ENCODE peak calls at places on chromosome 2, in eight cellular contexts. One of them, this sample, is unnamed.

GRCh38 chr2:96800762-96801463 is 15.2 kb upstream of the CNNM3 start:
- DNase-seq in CD8-positive, alpha-beta T cell: peak
- DNase-seq in neural crest cell: peak
- DNase-seq in heart left ventricle: peak
- DNase-seq in A549: peak
- DNase-seq in AG04450: no peak
- DNase-seq in nephron progenitor cell: peak
- DNase-seq in tibial artery: peak
- DNase-seq in this sample: peak

GRCh38 chr2:98346259-98347236 is at the start of gene CNGA3:
- DNase-seq in CD8-positive, alpha-beta T cell: no peak
- DNase-seq in neural crest cell: peak
- DNase-seq in heart left ventricle: no peak
- DNase-seq in A549: no peak
- DNase-seq in AG04450: no peak
- DNase-seq in nephron progenitor cell: peak
- DNase-seq in tibial artery: no peak
- DNase-seq in this sample: no peak

GRCh38 chr2:233469261-233470006 is 97.1 kb downstream of the USP40 start:
- DNase-seq in CD8-positive, alpha-beta T cell: no peak
- DNase-seq in neural crest cell: no peak
- DNase-seq in heart left ventricle: peak
- DNase-seq in A549: no peak
- DNase-seq in AG04450: no peak
- DNase-seq in nephron progenitor cell: no peak
- DNase-seq in tibial artery: peak
- DNase-seq in this sample: peak

GRCh38 chr2:225895126-225895525 is 495.6 kb downstream of the NYAP2 start:
- DNase-seq in CD8-positive, alpha-beta T cell: no peak
- DNase-seq in neural crest cell: no peak
- DNase-seq in heart left ventricle: no peak
- DNase-seq in A549: no peak
- DNase-seq in AG04450: no peak
- DNase-seq in nephron progenitor cell: no peak
- DNase-seq in tibial artery: no peak
- DNase-seq in this sample: no peak

GRCh38 chr2:70942900-70943871 is 7.5 kb downstream of the ATP6V1B1 start:
- DNase-seq in CD8-positive, alpha-beta T cell: no peak
- DNase-seq in neural crest cell: peak
- DNase-seq in heart left ventricle: no peak
- DNase-seq in A549: no peak
- DNase-seq in AG04450: peak
- DNase-seq in nephron progenitor cell: peak
- DNase-seq in tibial artery: no peak
- DNase-seq in this sample: peak

GRCh38 chr2:41922177-41922576 is 125.6 kb upstream of the PKDCC start:
- DNase-seq in CD8-positive, alpha-beta T cell: no peak
- DNase-seq in neural crest cell: no peak
- DNase-seq in heart left ventricle: no peak
- DNase-seq in A549: peak
- DNase-seq in AG04450: no peak
- DNase-seq in nephron progenitor cell: no peak
- DNase-seq in tibial artery: no peak
- DNase-seq in this sample: no peak

GRCh38 chr2:138066139-138066806 is 102.0 kb downstream of the HNMT start:
- DNase-seq in CD8-positive, alpha-beta T cell: no peak
- DNase-seq in neural crest cell: no peak
- DNase-seq in heart left ventricle: no peak
- DNase-seq in A549: no peak
- DNase-seq in AG04450: no peak
- DNase-seq in nephron progenitor cell: no peak
- DNase-seq in tibial artery: no peak
- DNase-seq in this sample: no peak

GRCh38 chr2:232498452-232498851 is 10.8 kb upstream of the ECEL1 start:
- DNase-seq in CD8-positive, alpha-beta T cell: no peak
- DNase-seq in neural crest cell: no peak
- DNase-seq in heart left ventricle: no peak
- DNase-seq in A549: no peak
- DNase-seq in AG04450: no peak
- DNase-seq in nephron progenitor cell: no peak
- DNase-seq in tibial artery: no peak
- DNase-seq in this sample: no peak

GRCh38 chr2:136058951-136059530 is 58.9 kb downstream of the CXCR4 start:
- DNase-seq in CD8-positive, alpha-beta T cell: no peak
- DNase-seq in neural crest cell: no peak
- DNase-seq in heart left ventricle: no peak
- DNase-seq in A549: no peak
- DNase-seq in AG04450: no peak
- DNase-seq in nephron progenitor cell: no peak
- DNase-seq in tibial artery: no peak
- DNase-seq in this sample: no peak

GRCh38 chr2:15780234-15780633 is 160.1 kb upstream of the MYCN start:
- DNase-seq in CD8-positive, alpha-beta T cell: no peak
- DNase-seq in neural crest cell: peak
- DNase-seq in heart left ventricle: no peak
- DNase-seq in A549: no peak
- DNase-seq in AG04450: no peak
- DNase-seq in nephron progenitor cell: no peak
- DNase-seq in tibial artery: no peak
- DNase-seq in this sample: no peak

GRCh38 chr2:163701399-163702195 is 34.2 kb downstream of the FIGN start:
- DNase-seq in CD8-positive, alpha-beta T cell: no peak
- DNase-seq in neural crest cell: no peak
- DNase-seq in heart left ventricle: peak
- DNase-seq in A549: no peak
- DNase-seq in AG04450: no peak
- DNase-seq in nephron progenitor cell: no peak
- DNase-seq in tibial artery: no peak
- DNase-seq in this sample: no peak

GRCh38 chr2:163703386-163703785 is 32.4 kb downstream of the FIGN start:
- DNase-seq in CD8-positive, alpha-beta T cell: no peak
- DNase-seq in neural crest cell: no peak
- DNase-seq in heart left ventricle: no peak
- DNase-seq in A549: no peak
- DNase-seq in AG04450: no peak
- DNase-seq in nephron progenitor cell: no peak
- DNase-seq in tibial artery: no peak
- DNase-seq in this sample: no peak

GRCh38 chr2:163697846-163698637 is 37.8 kb downstream of the FIGN start:
- DNase-seq in CD8-positive, alpha-beta T cell: no peak
- DNase-seq in neural crest cell: no peak
- DNase-seq in heart left ventricle: no peak
- DNase-seq in A549: no peak
- DNase-seq in AG04450: no peak
- DNase-seq in nephron progenitor cell: no peak
- DNase-seq in tibial artery: no peak
- DNase-seq in this sample: no peak

GRCh38 chr2:163697429-163697828 is 38.4 kb downstream of the FIGN start:
- DNase-seq in CD8-positive, alpha-beta T cell: no peak
- DNase-seq in neural crest cell: no peak
- DNase-seq in heart left ventricle: no peak
- DNase-seq in A549: no peak
- DNase-seq in AG04450: no peak
- DNase-seq in nephron progenitor cell: no peak
- DNase-seq in tibial artery: no peak
- DNase-seq in this sample: no peak

DNA sequence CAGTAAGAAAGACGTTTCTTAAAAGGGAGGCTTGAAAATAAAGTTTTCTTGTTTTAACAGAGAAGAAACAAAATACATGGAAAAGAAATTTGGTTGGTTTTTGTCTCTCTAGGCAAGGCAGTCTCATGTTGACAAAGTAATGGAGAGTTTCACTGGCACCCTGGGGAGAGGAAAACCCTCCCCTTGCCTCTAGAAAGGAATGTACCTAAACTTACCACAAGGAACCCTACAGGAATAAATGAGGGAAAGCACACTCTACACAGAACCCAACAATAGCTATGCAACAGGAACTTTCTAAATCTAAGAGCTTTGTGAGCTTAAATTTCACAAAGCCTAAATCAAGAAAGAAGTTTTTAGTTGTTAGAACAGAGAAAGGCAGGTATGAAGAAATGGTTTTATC is 37.0 kb downstream of the FIGN start:
- DNase-seq in CD8-positive, alpha-beta T cell: no peak
- DNase-seq in neural crest cell: no peak
- DNase-seq in heart left ventricle: no peak
- DNase-seq in A549: no peak
- DNase-seq in AG04450: no peak
- DNase-seq in nephron progenitor cell: no peak
- DNase-seq in tibial artery: no peak
- DNase-seq in this sample: no peak
- TF ChIP-seq CTCF in CD8-positive, alpha-beta T cell: no peak
- TF ChIP-seq CTCF in neural crest cell: no peak
- TF ChIP-seq CTCF in heart left ventricle: no peak
- TF ChIP-seq CTCF in A549: no peak
- TF ChIP-seq CTCF in AG04450: no peak
- TF ChIP-seq CTCF in nephron progenitor cell: no peak
- TF ChIP-seq CTCF in tibial artery: no peak
- TF ChIP-seq CTCF in this sample: no peak

DNA sequence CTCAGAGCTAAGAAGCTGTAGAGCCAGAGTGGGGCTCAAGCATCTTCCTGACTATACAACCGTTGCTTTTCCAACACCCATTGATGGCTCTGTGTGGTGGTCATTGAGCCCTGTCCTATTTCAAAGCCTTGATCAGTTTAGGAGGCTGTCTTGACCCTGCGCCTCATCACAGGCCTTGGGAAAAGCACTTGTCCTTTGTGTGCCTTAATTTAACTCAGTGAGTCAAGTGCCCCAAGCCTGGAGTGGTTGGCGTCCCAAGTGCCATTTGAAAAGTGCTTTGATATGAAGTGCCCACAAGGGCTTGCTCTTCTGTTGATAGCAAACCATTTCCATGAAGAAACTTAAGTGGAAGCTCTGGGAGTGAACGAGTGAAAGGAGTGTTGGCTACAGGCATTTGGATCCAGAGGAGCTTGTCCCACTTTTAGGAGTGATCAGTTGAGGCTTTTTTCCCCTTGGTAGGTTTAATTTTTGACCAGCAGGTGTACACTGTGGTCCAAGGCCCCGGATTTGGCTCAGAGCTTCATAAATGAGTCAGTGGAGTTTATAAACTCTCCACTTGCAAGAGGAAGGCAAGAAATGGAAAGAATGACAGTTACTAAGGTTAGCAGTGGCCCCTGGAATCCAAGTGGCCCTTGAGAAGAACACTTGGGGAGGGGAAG is 50.3 kb downstream of the ACTR2 start:
- DNase-seq in CD8-positive, alpha-beta T cell: no peak
- DNase-seq in neural crest cell: no peak
- DNase-seq in heart left ventricle: peak
- DNase-seq in A549: no peak
- DNase-seq in AG04450: no peak
- DNase-seq in nephron progenitor cell: no peak
- DNase-seq in tibial artery: no peak
- DNase-seq in this sample: no peak
- TF ChIP-seq CTCF in CD8-positive, alpha-beta T cell: no peak
- TF ChIP-seq CTCF in neural crest cell: no peak
- TF ChIP-seq CTCF in heart left ventricle: no peak
- TF ChIP-seq CTCF in A549: no peak
- TF ChIP-seq CTCF in AG04450: peak
- TF ChIP-seq CTCF in nephron progenitor cell: no peak
- TF ChIP-seq CTCF in tibial artery: no peak
- TF ChIP-seq CTCF in this sample: no peak

DNA sequence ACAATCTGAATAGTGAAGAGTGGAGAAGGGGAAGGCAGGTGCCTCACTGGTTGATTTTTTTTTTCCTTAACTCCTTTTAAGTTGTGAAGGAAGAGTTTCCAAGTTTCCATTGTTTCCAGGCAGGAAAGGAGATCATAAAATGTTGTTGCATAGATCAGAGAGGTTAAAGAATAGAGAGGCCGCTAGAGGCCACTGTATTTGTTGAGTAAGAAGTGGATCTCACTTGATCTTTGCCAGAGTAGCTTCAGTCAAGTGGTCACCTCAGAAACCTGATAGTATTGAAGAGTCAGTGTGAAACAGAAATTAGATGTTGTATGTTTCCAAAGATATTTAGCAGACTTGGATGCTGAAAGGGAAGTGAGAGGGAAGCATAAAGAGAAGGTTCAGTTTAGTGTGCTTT is 17.6 kb downstream of the CTNNA2 start:
- DNase-seq in CD8-positive, alpha-beta T cell: no peak
- DNase-seq in neural crest cell: no peak
- DNase-seq in heart left ventricle: no peak
- DNase-seq in A549: no peak
- DNase-seq in AG04450: no peak
- DNase-seq in nephron progenitor cell: no peak
- DNase-seq in tibial artery: no peak
- DNase-seq in this sample: no peak
- TF ChIP-seq CTCF in CD8-positive, alpha-beta T cell: no peak
- TF ChIP-seq CTCF in neural crest cell: peak
- TF ChIP-seq CTCF in heart left ventricle: no peak
- TF ChIP-seq CTCF in A549: peak
- TF ChIP-seq CTCF in AG04450: no peak
- TF ChIP-seq CTCF in nephron progenitor cell: peak
- TF ChIP-seq CTCF in tibial artery: no peak
- TF ChIP-seq CTCF in this sample: no peak

GRCh38 chr2:60880988-60881932 is at the start of gene REL:
- DNase-seq in CD8-positive, alpha-beta T cell: peak
- DNase-seq in neural crest cell: peak
- DNase-seq in heart left ventricle: peak
- DNase-seq in A549: peak
- DNase-seq in AG04450: peak
- DNase-seq in nephron progenitor cell: peak
- DNase-seq in tibial artery: peak
- DNase-seq in this sample: peak
- TF ChIP-seq CTCF in CD8-positive, alpha-beta T cell: no peak
- TF ChIP-seq CTCF in neural crest cell: peak
- TF ChIP-seq CTCF in heart left ventricle: peak
- TF ChIP-seq CTCF in A549: no peak
- TF ChIP-seq CTCF in AG04450: peak
- TF ChIP-seq CTCF in nephron progenitor cell: no peak
- TF ChIP-seq CTCF in tibial artery: peak
- TF ChIP-seq CTCF in this sample: no peak

DNA sequence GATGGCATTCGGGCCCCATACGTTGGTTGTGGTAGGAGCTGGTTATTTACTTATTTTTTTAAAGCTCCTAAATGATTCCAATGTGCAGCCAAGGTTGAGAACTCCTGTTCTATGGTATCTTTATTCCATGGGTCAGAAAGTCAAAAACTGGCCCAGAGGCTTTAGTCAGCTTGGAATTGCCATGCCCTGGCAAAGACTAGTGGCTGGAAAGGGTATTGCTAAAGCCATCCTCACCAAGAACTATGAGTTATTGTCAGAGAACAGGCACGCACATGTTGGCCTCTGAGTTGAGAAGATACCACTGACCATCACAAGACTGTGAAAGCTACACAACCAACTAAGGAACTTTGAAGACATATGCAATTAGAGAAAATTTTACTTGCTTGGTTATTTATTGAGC is 47.9 kb upstream of the ACMSD start:
- DNase-seq in CD8-positive, alpha-beta T cell: no peak
- DNase-seq in neural crest cell: no peak
- DNase-seq in heart left ventricle: no peak
- DNase-seq in A549: no peak
- DNase-seq in AG04450: no peak
- DNase-seq in nephron progenitor cell: no peak
- DNase-seq in tibial artery: no peak
- DNase-seq in this sample: no peak
- TF ChIP-seq CTCF in CD8-positive, alpha-beta T cell: no peak
- TF ChIP-seq CTCF in neural crest cell: peak
- TF ChIP-seq CTCF in heart left ventricle: no peak
- TF ChIP-seq CTCF in A549: no peak
- TF ChIP-seq CTCF in AG04450: peak
- TF ChIP-seq CTCF in nephron progenitor cell: no peak
- TF ChIP-seq CTCF in tibial artery: no peak
- TF ChIP-seq CTCF in this sample: no peak

GRCh38 chr2:38461470-38461869 is 84.4 kb upstream of the ATL2 start:
- DNase-seq in CD8-positive, alpha-beta T cell: no peak
- DNase-seq in neural crest cell: no peak
- DNase-seq in heart left ventricle: no peak
- DNase-seq in A549: no peak
- DNase-seq in AG04450: no peak
- DNase-seq in nephron progenitor cell: no peak
- DNase-seq in tibial artery: no peak
- DNase-seq in this sample: no peak
- TF ChIP-seq CTCF in CD8-positive, alpha-beta T cell: no peak
- TF ChIP-seq CTCF in neural crest cell: no peak
- TF ChIP-seq CTCF in heart left ventricle: no peak
- TF ChIP-seq CTCF in A549: no peak
- TF ChIP-seq CTCF in AG04450: no peak
- TF ChIP-seq CTCF in nephron progenitor cell: no peak
- TF ChIP-seq CTCF in tibial artery: no peak
- TF ChIP-seq CTCF in this sample: no peak

This sample was measured in natural killer cell.